ENCODE peak calls at places on chromosomes 16 and 17, in eight cellular contexts. One of them, this sample, is unnamed.

GRCh38 chr16:8806272-8806983 is 8.8 kb downstream of the PMM2 start:
- DNase-seq in fibroblast of lung: no peak
- DNase-seq in cardiac muscle cell: no peak
- DNase-seq in CD8-positive, alpha-beta T cell: no peak
- DNase-seq in K562: no peak
- DNase-seq in uterus: no peak
- DNase-seq in ovary: no peak
- DNase-seq in endodermal cell: no peak
- DNase-seq in this sample: no peak

GRCh38 chr16:56980792-56981724 is 8.3 kb upstream of the NLRC5 start:
- DNase-seq in cardiac muscle cell: no peak
- DNase-seq in K562: no peak
- DNase-seq in CD8-positive, alpha-beta T cell: no peak
- DNase-seq in ovary: no peak
- DNase-seq in uterus: no peak
- DNase-seq in endodermal cell: no peak
- DNase-seq in fibroblast of lung: no peak
- DNase-seq in this sample: no peak

GRCh38 chr17:28524476-28525415 is 18.6 kb downstream of the FOXN1 start:
- DNase-seq in endodermal cell: no peak
- DNase-seq in cardiac muscle cell: peak; percentile 43
- DNase-seq in uterus: no peak
- DNase-seq in fibroblast of lung: peak; percentile 74
- DNase-seq in ovary: no peak
- DNase-seq in CD8-positive, alpha-beta T cell: no peak
- DNase-seq in K562: peak; percentile 28
- DNase-seq in this sample: no peak

GRCh38 chr17:43216762-43217613 is 5.3 kb downstream of the TMEM106A start:
- DNase-seq in endodermal cell: no peak
- DNase-seq in uterus: no peak
- DNase-seq in cardiac muscle cell: no peak
- DNase-seq in fibroblast of lung: no peak
- DNase-seq in CD8-positive, alpha-beta T cell: no peak
- DNase-seq in ovary: no peak
- DNase-seq in K562: no peak
- DNase-seq in this sample: peak; percentile 11

GRCh38 chr17:40596261-40596919 is 31.1 kb upstream of the CCR7 start:
- DNase-seq in endodermal cell: peak; percentile 64
- DNase-seq in ovary: no peak
- DNase-seq in uterus: no peak
- DNase-seq in fibroblast of lung: no peak
- DNase-seq in cardiac muscle cell: no peak
- DNase-seq in K562: peak; percentile 71
- DNase-seq in CD8-positive, alpha-beta T cell: no peak
- DNase-seq in this sample: no peak

GRCh38 chr16:58034786-58035185 is 9.2 kb downstream of the MMP15 start:
- DNase-seq in endodermal cell: no peak
- DNase-seq in CD8-positive, alpha-beta T cell: no peak
- DNase-seq in cardiac muscle cell: peak; percentile 85
- DNase-seq in K562: peak; percentile 83
- DNase-seq in ovary: no peak
- DNase-seq in fibroblast of lung: no peak
- DNase-seq in uterus: no peak
- DNase-seq in this sample: no peak

GRCh38 chr16:12016166-12016947 is 39.8 kb downstream of the SNX29 start:
- DNase-seq in endodermal cell: no peak
- DNase-seq in K562: no peak
- DNase-seq in fibroblast of lung: peak; percentile 86
- DNase-seq in CD8-positive, alpha-beta T cell: no peak
- DNase-seq in ovary: no peak
- DNase-seq in uterus: no peak
- DNase-seq in cardiac muscle cell: no peak
- DNase-seq in this sample: no peak

GRCh38 chr17:20999044-20999573 is 43.7 kb downstream of the USP22 start:
- DNase-seq in endodermal cell: peak; percentile 72
- DNase-seq in uterus: peak; percentile 42
- DNase-seq in fibroblast of lung: peak; percentile 45
- DNase-seq in K562: no peak
- DNase-seq in cardiac muscle cell: no peak
- DNase-seq in CD8-positive, alpha-beta T cell: no peak
- DNase-seq in ovary: peak; percentile 57
- DNase-seq in this sample: no peak

GRCh38 chr16:3951861-3952332 is 71.4 kb upstream of the CREBBP start:
- DNase-seq in endodermal cell: peak; percentile 7
- DNase-seq in ovary: no peak
- DNase-seq in CD8-positive, alpha-beta T cell: no peak
- DNase-seq in uterus: no peak
- DNase-seq in fibroblast of lung: peak; percentile 43
- DNase-seq in cardiac muscle cell: no peak
- DNase-seq in K562: no peak
- DNase-seq in this sample: no peak

GRCh38 chr17:58520843-58521430 is 6.5 kb upstream of the MTMR4 start:
- DNase-seq in CD8-positive, alpha-beta T cell: no peak
- DNase-seq in endodermal cell: peak; percentile 90
- DNase-seq in uterus: no peak
- DNase-seq in cardiac muscle cell: peak; percentile 52
- DNase-seq in ovary: no peak
- DNase-seq in K562: no peak
- DNase-seq in fibroblast of lung: no peak
- DNase-seq in this sample: peak; percentile 62

GRCh38 chr17:51802544-51802943 is 356.0 kb downstream of the CA10 start:
- DNase-seq in uterus: no peak
- DNase-seq in cardiac muscle cell: no peak
- DNase-seq in ovary: no peak
- DNase-seq in K562: no peak
- DNase-seq in CD8-positive, alpha-beta T cell: no peak
- DNase-seq in endodermal cell: no peak
- DNase-seq in fibroblast of lung: no peak
- DNase-seq in this sample: peak; percentile 55

GRCh38 chr17:20266806-20267458 is 200.4 kb downstream of the LGALS9B start:
- DNase-seq in ovary: no peak
- DNase-seq in endodermal cell: peak; percentile 35
- DNase-seq in fibroblast of lung: peak; percentile 89
- DNase-seq in uterus: peak; percentile 50
- DNase-seq in cardiac muscle cell: peak; percentile 24
- DNase-seq in CD8-positive, alpha-beta T cell: no peak
- DNase-seq in K562: peak; percentile 50
- DNase-seq in this sample: no peak

GRCh38 chr16:68366062-68366461 is 55.2 kb downstream of the PRMT7 start:
- DNase-seq in CD8-positive, alpha-beta T cell: no peak
- DNase-seq in uterus: no peak
- DNase-seq in ovary: no peak
- DNase-seq in cardiac muscle cell: no peak
- DNase-seq in fibroblast of lung: no peak
- DNase-seq in endodermal cell: no peak
- DNase-seq in K562: no peak
- DNase-seq in this sample: peak; percentile 80

GRCh38 chr17:81028506-81028858 is 6.5 kb upstream of the BAIAP2 start:
- DNase-seq in endodermal cell: no peak
- DNase-seq in K562: no peak
- DNase-seq in uterus: no peak
- DNase-seq in cardiac muscle cell: no peak
- DNase-seq in ovary: no peak
- DNase-seq in CD8-positive, alpha-beta T cell: no peak
- DNase-seq in fibroblast of lung: no peak
- DNase-seq in this sample: no peak

GRCh38 chr17:78379134-78379497 is 667 bp downstream of the PGS1 start:
- DNase-seq in uterus: no peak
- DNase-seq in cardiac muscle cell: no peak
- DNase-seq in endodermal cell: no peak
- DNase-seq in CD8-positive, alpha-beta T cell: no peak
- DNase-seq in K562: no peak
- DNase-seq in fibroblast of lung: peak; percentile 84
- DNase-seq in ovary: no peak
- DNase-seq in this sample: no peak

GRCh38 chr17:17570207-17570797 is 21.2 kb downstream of the PEMT start:
- DNase-seq in endodermal cell: peak; percentile 85
- DNase-seq in uterus: peak; percentile 42
- DNase-seq in ovary: no peak
- DNase-seq in K562: peak; percentile 17
- DNase-seq in fibroblast of lung: peak; percentile 12
- DNase-seq in CD8-positive, alpha-beta T cell: no peak
- DNase-seq in cardiac muscle cell: peak; percentile 72
- DNase-seq in this sample: peak; percentile 76

GRCh38 chr16:54244061-54244886 is 42.3 kb downstream of the IRX3 start:
- DNase-seq in fibroblast of lung: no peak
- DNase-seq in ovary: no peak
- DNase-seq in cardiac muscle cell: no peak
- DNase-seq in uterus: no peak
- DNase-seq in CD8-positive, alpha-beta T cell: no peak
- DNase-seq in K562: peak; percentile 9
- DNase-seq in endodermal cell: peak; percentile 72
- DNase-seq in this sample: peak; percentile 78

GRCh38 chr16:56363181-56363716 is 62.1 kb downstream of the AMFR start:
- DNase-seq in fibroblast of lung: no peak
- DNase-seq in CD8-positive, alpha-beta T cell: no peak
- DNase-seq in ovary: peak; percentile 12
- DNase-seq in cardiac muscle cell: no peak
- DNase-seq in K562: no peak
- DNase-seq in uterus: no peak
- DNase-seq in endodermal cell: no peak
- DNase-seq in this sample: no peak

GRCh38 chr17:34366529-34367107 is 3.6 kb upstream of the CCL1 start:
- DNase-seq in CD8-positive, alpha-beta T cell: no peak
- DNase-seq in endodermal cell: peak; percentile 42
- DNase-seq in uterus: no peak
- DNase-seq in fibroblast of lung: no peak
- DNase-seq in ovary: no peak
- DNase-seq in cardiac muscle cell: no peak
- DNase-seq in K562: no peak
- DNase-seq in this sample: no peak

GRCh38 chr17:74873036-74873873 is 461 bp upstream of the FDXR start:
- DNase-seq in endodermal cell: peak; percentile 100
- DNase-seq in cardiac muscle cell: peak; percentile 100
- DNase-seq in CD8-positive, alpha-beta T cell: peak; percentile 99
- DNase-seq in uterus: peak; percentile 100
- DNase-seq in ovary: peak; percentile 99
- DNase-seq in fibroblast of lung: peak; percentile 100
- DNase-seq in K562: peak; percentile 99
- DNase-seq in this sample: peak; percentile 100

GRCh38 chr17:74873874-74874614 is 1.2 kb upstream of the FDXR start:
- DNase-seq in K562: peak; percentile 80
- DNase-seq in cardiac muscle cell: no peak
- DNase-seq in uterus: no peak
- DNase-seq in CD8-positive, alpha-beta T cell: no peak
- DNase-seq in ovary: no peak
- DNase-seq in endodermal cell: no peak
- DNase-seq in fibroblast of lung: no peak
- DNase-seq in this sample: no peak

GRCh38 chr17:74872313-74873035 is at the start of gene FDXR:
- DNase-seq in CD8-positive, alpha-beta T cell: no peak
- DNase-seq in uterus: no peak
- DNase-seq in ovary: no peak
- DNase-seq in endodermal cell: no peak
- DNase-seq in K562: no peak
- DNase-seq in fibroblast of lung: no peak
- DNase-seq in cardiac muscle cell: no peak
- DNase-seq in this sample: no peak

GRCh38 chr17:74870512-74870911 is 2.3 kb downstream of the FDXR start:
- DNase-seq in fibroblast of lung: peak; percentile 63
- DNase-seq in cardiac muscle cell: no peak
- DNase-seq in CD8-positive, alpha-beta T cell: no peak
- DNase-seq in endodermal cell: no peak
- DNase-seq in ovary: peak; percentile 91
- DNase-seq in uterus: peak; percentile 74
- DNase-seq in K562: no peak
- DNase-seq in this sample: no peak

GRCh38 chr17:74871329-74872076 is 1.3 kb downstream of the FDXR start:
- DNase-seq in CD8-positive, alpha-beta T cell: no peak
- DNase-seq in endodermal cell: no peak
- DNase-seq in K562: no peak
- DNase-seq in uterus: no peak
- DNase-seq in fibroblast of lung: no peak
- DNase-seq in ovary: peak; percentile 51
- DNase-seq in cardiac muscle cell: no peak
- DNase-seq in this sample: no peak
- H3K4me3 ChIP-seq in CD8-positive, alpha-beta T cell: no peak overlapping the region
- H3K4me3 ChIP-seq in endodermal cell: peak overlapping the region; percentile 90
- H3K4me3 ChIP-seq in K562: peak overlapping the region; percentile 72
- H3K4me3 ChIP-seq in uterus: no peak overlapping the region
- H3K4me3 ChIP-seq in fibroblast of lung: no peak overlapping the region
- H3K4me3 ChIP-seq in ovary: no peak overlapping the region
- H3K4me3 ChIP-seq in cardiac muscle cell: peak overlapping the region; percentile 59
- H3K4me3 ChIP-seq in this sample: no peak overlapping the region

GRCh38 chr17:65698381-65699061 is 137.1 kb upstream of the AXIN2 start:
- DNase-seq in uterus: no peak
- DNase-seq in CD8-positive, alpha-beta T cell: no peak
- DNase-seq in fibroblast of lung: peak; percentile 94
- DNase-seq in ovary: no peak
- DNase-seq in cardiac muscle cell: peak; percentile 54
- DNase-seq in endodermal cell: peak; percentile 71
- DNase-seq in K562: no peak
- DNase-seq in this sample: no peak
- H3K27ac ChIP-seq in uterus: peak overlapping the region; percentile 83
- H3K27ac ChIP-seq in CD8-positive, alpha-beta T cell: no peak overlapping the region
- H3K27ac ChIP-seq in fibroblast of lung: no peak overlapping the region
- H3K27ac ChIP-seq in ovary: no peak overlapping the region
- H3K27ac ChIP-seq in cardiac muscle cell: peak overlapping the region; percentile 72
- H3K27ac ChIP-seq in endodermal cell: peak overlapping the region; percentile 52
- H3K27ac ChIP-seq in K562: no peak overlapping the region
- H3K27ac ChIP-seq in this sample: no peak overlapping the region

GRCh38 chr16:81243927-81244326 is 5.4 kb downstream of the BCO1 start:
- DNase-seq in CD8-positive, alpha-beta T cell: no peak
- DNase-seq in cardiac muscle cell: no peak
- DNase-seq in endodermal cell: peak; percentile 69
- DNase-seq in fibroblast of lung: no peak
- DNase-seq in uterus: no peak
- DNase-seq in ovary: no peak
- DNase-seq in K562: no peak
- DNase-seq in this sample: no peak
- TF ChIP-seq CTCF in CD8-positive, alpha-beta T cell: no peak
- TF ChIP-seq CTCF in cardiac muscle cell: no peak
- TF ChIP-seq CTCF in endodermal cell: no peak
- TF ChIP-seq CTCF in fibroblast of lung: no peak
- TF ChIP-seq CTCF in uterus: no peak
- TF ChIP-seq CTCF in ovary: no peak
- TF ChIP-seq CTCF in K562: no peak
- TF ChIP-seq CTCF in this sample: no peak

DNA sequence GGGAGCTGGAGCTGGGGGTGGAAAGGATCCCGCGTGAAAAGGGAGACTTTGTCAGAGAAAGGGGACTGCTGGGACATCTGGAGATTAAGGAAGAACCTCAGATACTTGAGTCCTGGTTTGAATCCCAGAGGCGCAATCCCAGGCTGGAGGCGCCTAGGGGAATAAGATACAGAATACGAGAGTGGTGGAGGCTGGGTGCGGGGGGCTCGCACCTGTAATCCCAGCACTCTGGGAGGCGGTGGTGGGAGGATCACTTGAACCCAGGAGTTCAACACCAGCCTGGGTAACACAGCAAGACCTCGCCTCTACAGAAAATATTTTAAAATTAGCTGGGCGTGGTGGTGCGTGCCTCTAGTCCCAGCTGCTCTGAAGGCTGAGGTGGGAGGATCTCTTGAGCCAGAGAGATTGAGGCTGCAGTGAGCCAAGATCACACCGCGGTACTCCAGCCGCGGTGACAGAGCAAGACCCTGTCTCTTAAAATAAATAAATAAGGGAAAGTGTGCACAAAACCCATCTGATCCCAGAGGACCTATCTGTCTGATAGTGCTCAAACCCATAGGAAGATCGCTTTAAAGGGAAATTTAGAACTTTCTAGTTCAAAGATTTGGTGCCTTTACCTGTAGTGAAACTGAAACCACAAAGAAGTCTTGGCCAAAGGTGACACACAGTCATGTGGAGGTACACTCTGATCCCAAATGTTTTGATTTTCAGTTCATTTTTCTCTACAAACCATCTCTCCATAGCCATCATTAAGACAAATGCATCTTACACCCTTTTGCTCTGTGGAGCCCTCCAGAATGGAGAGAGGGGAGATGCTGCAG is 625 bp upstream of the SCRN2 start:
- DNase-seq in ovary: no peak
- DNase-seq in fibroblast of lung: no peak
- DNase-seq in cardiac muscle cell: no peak
- DNase-seq in endodermal cell: no peak
- DNase-seq in CD8-positive, alpha-beta T cell: no peak
- DNase-seq in K562: no peak
- DNase-seq in uterus: no peak
- DNase-seq in this sample: no peak
- H3K4me3 ChIP-seq in ovary: no peak overlapping the region
- H3K4me3 ChIP-seq in fibroblast of lung: peak overlapping the region; percentile 92
- H3K4me3 ChIP-seq in cardiac muscle cell: no peak overlapping the region
- H3K4me3 ChIP-seq in endodermal cell: no peak overlapping the region
- H3K4me3 ChIP-seq in CD8-positive, alpha-beta T cell: peak overlapping the region; percentile 97
- H3K4me3 ChIP-seq in K562: peak overlapping the region; percentile 91
- H3K4me3 ChIP-seq in uterus: peak overlapping the region; percentile 68
- H3K4me3 ChIP-seq in this sample: peak overlapping the region; percentile 95